ENCODE peak calls at places on chromosomes 11 and 22, in five cellular contexts. G is tibial nerve, T is uterus, F is transverse colon, D is lung. W is an unnamed sample.

GRCh38 chr11:111327908-111328624 is 29.7 kb downstream of the POU2AF3 start:
- DNase-seq in G (no peak), D (peak), T (no peak), F (no peak), W (no peak)

GRCh38 chr11:111700186-111700585 is 66.0 kb downstream of the PPP2R1B start:
- DNase-seq in D (no peak), F (no peak), G (no peak), T (no peak), W (no peak)

GRCh38 chr22:43376765-43377485 is 33.8 kb upstream of the SCUBE1 start:
- DNase-seq in D (no peak), G (no peak), T (no peak), F (peak), W (no peak)

GRCh38 chr11:116829525-116830183 is at the start of gene APOC3:
- DNase-seq in T (no peak), F (no peak), D (no peak), G (no peak), W (no peak)

GRCh38 chr22:48715511-48715910 is 1112.2 kb downstream of the BRD1 start:
- DNase-seq in G (no peak), D (no peak), F (no peak), T (no peak), W (no peak)

GRCh38 chr11:10497371-10498021 is 42.4 kb downstream of the AMPD3 start:
- DNase-seq in T (no peak), G (no peak), F (no peak), D (peak), W (peak)

GRCh38 chr11:60658409-60658808 is 41.0 kb upstream of the MS4A8 start:
- DNase-seq in T (no peak), F (no peak), G (no peak), D (peak), W (no peak)

GRCh38 chr11:66880484-66881211 is 23.8 kb downstream of the LRFN4 start:
- DNase-seq in T (no peak), G (no peak), D (no peak), F (no peak), W (no peak)

GRCh38 chr22:31080848-31081649 is at the start of gene SMTN:
- DNase-seq in G (peak), T (peak), D (peak), F (peak), W (peak)

GRCh38 chr11:75275581-75275980 is 35.0 kb downstream of the TPBGL start:
- DNase-seq in T (no peak), D (peak), F (peak), G (no peak), W (peak)

GRCh38 chr11:113173023-113173594 is 141.3 kb upstream of the TTC12 start:
- DNase-seq in D (no peak), F (no peak), T (no peak), G (no peak), W (no peak)

GRCh38 chr11:66715346-66716085 is 13.5 kb downstream of the SPTBN2 start:
- DNase-seq in D (no peak), G (no peak), F (no peak), T (no peak), W (peak)

GRCh38 chr11:67544591-67545242 is 21.5 kb upstream of the CABP2 start:
- DNase-seq in G (no peak), D (no peak), F (peak), T (no peak), W (no peak)

GRCh38 chr11:11078344-11078743 is 220.5 kb upstream of the ZBED5 start:
- DNase-seq in G (no peak), F (no peak), D (no peak), T (no peak), W (no peak)

GRCh38 chr22:25395915-25396314 is 168.6 kb upstream of the GRK3 start:
- DNase-seq in F (no peak), G (no peak), T (no peak), D (no peak), W (no peak)

GRCh38 chr11:20161230-20161918 is 1.1 kb upstream of the DBX1 start:
- DNase-seq in G (no peak), D (no peak), F (no peak), T (no peak), W (peak)

GRCh38 chr22:28188480-28188879 is 269.4 kb upstream of the PITPNB start:
- DNase-seq in G (no peak), T (no peak), D (no peak), F (no peak), W (no peak)

GRCh38 chr11:17739945-17740338 is 5.4 kb downstream of the KCNC1 start:
- DNase-seq in T (no peak), G (no peak), D (no peak), F (no peak), W (no peak)

GRCh38 chr11:25860677-25861445 is 471.1 kb upstream of the ANO3 start:
- DNase-seq in F (no peak), D (no peak), G (no peak), T (no peak), W (no peak)

GRCh38 chr11:8739309-8739793 is 56.8 kb downstream of the RPL27A start:
- DNase-seq in G (no peak), T (no peak), F (no peak), D (no peak), W (no peak)

GRCh38 chr22:44211946-44212930 is 31.5 kb downstream of the PARVG start:
- DNase-seq in T (no peak), G (no peak), F (no peak), D (no peak), W (peak)

GRCh38 chr22:43007519-43008102 is 7.3 kb downstream of the PACSIN2 start:
- DNase-seq in F (peak), D (peak), G (no peak), T (no peak), W (no peak)

GRCh38 chr11:108697872-108698473 is 33.1 kb downstream of the DDX10 start:
- DNase-seq in G (peak), D (peak), F (peak), T (peak), W (peak)

GRCh38 chr11:60982184-60982583 is 10.7 kb downstream of the CD6 start:
- DNase-seq in F (no peak), T (no peak), D (no peak), G (no peak), W (no peak)

GRCh38 chr11:84522331-84522730 is 1104.8 kb downstream of the DLG2 start:
- DNase-seq in G (no peak), D (no peak), F (no peak), T (no peak), W (no peak)

GRCh38 chr11:57491371-57492061 is 24.0 kb downstream of the SLC43A1 start:
- DNase-seq in G (no peak), D (no peak), T (no peak), F (peak), W (peak)

GRCh38 chr11:115927823-115928329 is 423.7 kb upstream of the CADM1 start:
- DNase-seq in T (no peak), D (no peak), F (no peak), G (no peak), W (no peak)

GRCh38 chr22:49300951-49301397 is 526.7 kb downstream of the BRD1 start:
- DNase-seq in T (no peak), G (no peak), F (no peak), D (no peak), W (no peak)

GRCh38 chr11:35571703-35572102 is 46.3 kb upstream of the PAMR1 start:
- DNase-seq in G (no peak), D (no peak), F (no peak), T (no peak), W (no peak)

GRCh38 chr11:68137833-68138232 is 16.6 kb upstream of the CHKA start:
- DNase-seq in T (no peak), G (no peak), F (no peak), D (no peak), W (no peak)

GRCh38 chr11:75150879-75151278 is at the start of gene SLCO2B1:
- DNase-seq in G (peak), F (peak), T (no peak), D (no peak), W (no peak)

GRCh38 chr22:31818481-31819392 is 64.9 kb downstream of the DEPDC5 start:
- DNase-seq in G (no peak), T (no peak), D (no peak), F (no peak), W (no peak)

GRCh38 chr22:42560381-42560780 is 6.6 kb downstream of the SERHL2 start:
- DNase-seq in G (no peak), D (no peak), F (no peak), T (no peak), W (no peak)

GRCh38 chr11:72738199-72739141 is 13.7 kb downstream of the ARAP1 start:
- DNase-seq in G (peak), D (peak), T (no peak), F (no peak), W (no peak)

GRCh38 chr11:43687120-43687791 is 6.7 kb downstream of the HSD17B12 start:
- DNase-seq in G (peak), T (peak), F (no peak), D (peak), W (no peak)

GRCh38 chr22:44261164-44261860 is 51.4 kb downstream of the SHISAL1 start:
- DNase-seq in G (no peak), T (peak), D (no peak), F (no peak), W (no peak)

GRCh38 chr11:14519692-14520085 is 497 bp downstream of the PSMA1 start:
- DNase-seq in T (no peak), G (no peak), F (no peak), D (no peak), W (no peak)

GRCh38 chr11:59551651-59552521 is 40.5 kb downstream of the OR4D9 start:
- DNase-seq in G (peak), T (peak), D (no peak), F (no peak), W (no peak)

GRCh38 chr11:60768202-60768601 is 11.5 kb downstream of the MS4A15 start:
- DNase-seq in F (no peak), D (no peak), T (no peak), G (no peak), W (no peak)

GRCh38 chr11:93741094-93741881 is at the start of the genes C11orf54 and TAF1D:
- DNase-seq in F (peak), T (peak), G (peak), D (peak), W (peak)

GRCh38 chr11:93740031-93740801 is 1.1 kb downstream of the TAF1D start:
- DNase-seq in D (peak), F (peak), G (no peak), T (no peak), W (peak)

GRCh38 chr11:93738647-93739081 is 2.6 kb downstream of the TAF1D start:
- DNase-seq in D (no peak), T (no peak), F (no peak), G (no peak), W (no peak)

GRCh38 chr11:93741882-93742226 is 382 bp downstream of the C11orf54 start:
- DNase-seq in F (peak), G (peak), D (peak), T (peak), W (no peak)

GRCh38 chr11:93740802-93741093 is 547 bp downstream of the TAF1D start:
- DNase-seq in D (peak), G (peak), F (peak), T (peak), W (peak)
- TF ChIP-seq CTCF in D (no peak), G (no peak), F (no peak), T (no peak), W (no peak)

GRCh38 chr11:121672630-121673487 is 220.1 kb upstream of the SORL1-AS1 start:
- DNase-seq in F (no peak), D (no peak), G (peak), T (no peak), W (peak)

GRCh38 chr11:121669422-121669821 is 216.7 kb upstream of the SORL1-AS1 start:
- DNase-seq in T (no peak), F (no peak), G (no peak), D (no peak), W (no peak)

GRCh38 chr11:121670792-121671275 is 218.1 kb upstream of the SORL1-AS1 start:
- DNase-seq in D (no peak), T (no peak), F (no peak), G (no peak), W (no peak)

DNA sequence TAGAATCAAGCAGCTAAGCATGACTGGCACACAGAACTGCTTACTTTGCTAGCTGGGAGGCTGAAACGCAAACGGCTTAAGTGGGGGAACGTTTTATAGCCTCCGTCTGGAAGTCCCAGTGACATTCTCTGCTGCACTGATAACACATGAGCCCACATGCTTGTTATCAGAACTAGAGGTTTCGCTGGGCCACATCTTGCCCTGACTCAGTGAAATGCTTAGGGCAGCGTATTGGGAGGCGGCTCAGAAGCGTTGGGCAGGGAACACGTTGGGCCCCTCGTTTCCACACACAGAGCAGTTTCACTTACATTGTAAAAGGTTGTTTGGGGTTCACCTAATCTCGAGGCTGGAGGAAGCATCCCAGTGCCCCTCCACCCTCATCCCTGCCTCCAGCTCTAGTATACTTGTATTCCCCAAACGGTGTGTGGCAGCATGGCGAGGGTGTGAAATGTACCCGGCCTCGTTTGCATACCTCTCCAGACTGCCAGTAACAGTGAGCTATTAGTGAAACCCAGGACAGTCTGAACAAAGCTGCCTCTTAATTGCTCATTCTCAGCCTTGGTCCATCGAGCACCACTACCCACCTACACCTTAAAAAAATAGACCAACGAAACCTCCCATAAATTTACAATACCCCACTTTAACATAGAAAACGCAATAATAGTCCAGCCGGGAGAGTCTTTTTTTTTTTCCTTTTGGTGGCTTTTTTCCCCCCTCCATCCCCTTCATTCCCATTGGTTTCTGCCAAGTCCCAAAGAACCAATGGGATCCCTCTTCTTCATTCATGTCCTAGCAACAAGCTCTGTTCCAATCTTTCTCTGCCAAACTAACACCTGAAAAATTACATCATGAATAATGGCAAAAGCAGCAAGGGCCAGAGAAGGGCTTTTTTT is 218.8 kb upstream of the SORL1-AS1 start:
- DNase-seq in T (no peak), G (no peak), D (no peak), F (no peak), W (peak)
- H3K4me3 ChIP-seq in T (peak), G (no peak), D (no peak), F (no peak), W (peak)

GRCh38 chr11:124918950-124919349 is at the start of gene HEPN1:
- DNase-seq in T (no peak), G (no peak), D (no peak), F (no peak), W (no peak)
- H3K27ac ChIP-seq in T (no peak), G (no peak), D (no peak), F (no peak), W (no peak)

GRCh38 chr11:13145461-13145860 is 132.1 kb upstream of the BMAL1 start:
- DNase-seq in G (no peak), F (no peak), D (no peak), T (no peak), W (no peak)
- TF ChIP-seq CTCF in G (no peak), F (no peak), D (no peak), T (no peak), W (no peak)

DNA sequence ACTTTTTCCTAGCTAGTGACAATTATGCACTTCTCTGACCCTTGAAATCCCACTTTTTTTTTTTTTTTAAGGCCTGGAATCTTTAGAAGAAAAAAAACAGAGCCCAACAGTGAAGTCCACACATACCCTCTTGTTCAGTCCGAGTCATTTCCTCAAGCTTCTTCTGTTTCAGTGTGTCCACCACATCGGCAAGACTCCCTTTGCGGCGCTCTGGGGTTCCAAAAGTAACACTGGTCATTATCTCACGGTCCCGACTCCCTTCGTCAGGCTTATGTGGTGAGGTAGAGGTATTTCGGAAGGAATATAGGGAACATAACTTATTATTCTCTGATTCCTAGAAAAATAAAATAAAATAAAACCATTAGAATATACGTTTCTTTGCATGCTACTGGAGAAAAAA is 38.0 kb downstream of the SOX6 start:
- DNase-seq in T (no peak), D (no peak), F (no peak), G (no peak), W (no peak)
- H3K4me3 ChIP-seq in T (no peak), D (no peak), F (no peak), G (no peak), W (no peak)

DNA sequence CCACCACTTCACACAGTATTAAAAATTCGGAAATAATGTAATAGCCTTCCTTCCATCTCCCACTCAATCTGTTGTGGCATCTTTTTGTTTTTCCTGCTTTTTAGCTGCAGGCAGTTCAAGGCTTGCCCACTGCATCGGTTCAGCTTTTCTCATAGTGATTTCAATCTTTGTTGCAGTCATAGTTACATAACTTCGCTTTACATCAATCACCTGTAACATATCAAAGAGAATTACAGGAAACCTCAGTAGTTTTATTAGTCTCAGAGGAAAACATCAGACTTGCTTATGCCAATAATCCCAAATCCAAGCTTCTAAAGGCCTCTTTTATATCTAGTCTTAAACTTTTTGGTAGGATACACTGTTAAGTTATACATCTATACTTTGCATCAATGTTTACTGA is 20.5 kb downstream of the CHORDC1 start:
- DNase-seq in T (no peak), D (no peak), G (no peak), F (no peak), W (no peak)
- H3K27ac ChIP-seq in T (no peak), D (no peak), G (no peak), F (no peak), W (no peak)

GRCh38 chr22:27100323-27100722 is 442.9 kb downstream of the MIAT start:
- DNase-seq in D (no peak), G (no peak), F (no peak), T (no peak), W (no peak)

GRCh38 chr22:27097481-27097880 is 440.1 kb downstream of the MIAT start:
- DNase-seq in T (no peak), F (no peak), D (no peak), G (no peak), W (peak)

GRCh38 chr22:27099896-27100295 is 442.5 kb downstream of the MIAT start:
- DNase-seq in T (no peak), G (no peak), F (no peak), D (no peak), W (no peak)

GRCh38 chr22:27100789-27101188 is 443.4 kb downstream of the MIAT start:
- DNase-seq in T (no peak), D (no peak), G (no peak), F (no peak), W (peak)

GRCh38 chr22:27097933-27098332 is 440.5 kb downstream of the MIAT start:
- DNase-seq in D (no peak), T (no peak), G (no peak), F (no peak), W (peak)
- TF ChIP-seq CTCF in D (no peak), T (no peak), G (no peak), F (no peak), W (no peak)

GRCh38 chr11:45486461-45486860 is 179.0 kb downstream of the CHST1 start:
- DNase-seq in T (no peak), D (no peak), G (no peak), F (no peak), W (no peak)
- H3K4me3 ChIP-seq in T (no peak), D (no peak), G (no peak), F (no peak), W (no peak)

GRCh38 chr22:33851985-33852384 is 68.3 kb downstream of the LARGE1 start:
- DNase-seq in T (no peak), G (no peak), D (no peak), F (no peak), W (no peak)
- H3K27ac ChIP-seq in T (peak), G (peak), D (no peak), F (peak), W (no peak)

DNA sequence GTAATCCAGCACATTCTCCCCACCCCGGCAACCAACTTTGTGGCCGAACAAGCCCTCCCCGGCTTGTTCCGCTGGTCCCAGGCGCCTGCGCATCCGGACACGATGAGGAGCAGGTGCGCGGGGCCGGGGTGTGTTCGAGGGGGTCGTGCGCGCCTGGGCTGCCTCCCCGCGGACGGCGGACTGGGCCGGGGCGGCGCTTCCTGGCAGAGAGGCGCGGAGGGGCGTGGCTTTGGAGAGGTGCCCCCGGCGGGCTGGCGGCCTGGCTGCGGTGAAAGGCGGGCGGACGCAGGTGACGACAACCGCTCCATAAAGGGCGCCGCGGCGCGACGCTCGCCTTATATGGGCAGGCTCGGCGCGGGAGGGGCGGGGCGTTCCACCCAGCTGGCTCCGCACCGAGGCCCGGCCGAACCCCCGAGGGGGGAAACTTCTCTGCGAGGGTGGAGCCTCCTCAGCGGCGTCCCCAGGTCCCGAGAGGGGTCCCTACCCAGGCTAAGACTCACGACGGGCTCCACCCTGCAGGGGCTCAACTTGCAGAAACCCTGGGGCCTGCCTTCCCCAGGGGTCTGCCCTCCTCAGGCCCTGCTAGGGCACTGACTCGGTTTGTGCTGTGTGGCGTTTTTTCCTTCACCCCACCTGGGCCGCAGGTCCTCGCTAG is 26.4 kb downstream of the TXN2 start:
- DNase-seq in F (peak), G (peak), D (peak), T (peak), W (no peak)
- TF ChIP-seq CTCF in F (no peak), G (no peak), D (no peak), T (no peak), W (no peak)

W was measured in WERI-Rb-1.